ENCODE peak calls at places on chromosomes 6 and 20, in four cellular contexts. D is K562, J is GM12878, F is H1. K is an unnamed sample.

GRCh38 chr6:23350752-23351453 is 775.1 kb upstream of the NRSN1 start:
- DNase-seq in D (no peak), J (no peak), F (no peak), K (no peak)

GRCh38 chr6:29563435-29563834 is 3.9 kb upstream of the UBD start:
- DNase-seq in D (no peak), J (no peak), F (no peak), K (no peak)

GRCh38 chr6:68313911-68314310 is 321.2 kb upstream of the ADGRB3 start:
- DNase-seq in D (peak; percentile 32), J (no peak), F (no peak), K (no peak)

GRCh38 chr6:158819977-158820632 is 937 bp upstream of the EZR start:
- DNase-seq in D (peak; percentile 69), J (no peak), F (no peak), K (no peak)

GRCh38 chr20:63657260-63657936 is 714 bp upstream of the RTEL1 start:
- DNase-seq in D (peak; percentile 68), J (no peak), F (no peak), K (no peak)

GRCh38 chr6:73028893-73029450 is 196.3 kb downstream of the KHDC1L start:
- DNase-seq in D (no peak), J (no peak), F (no peak), K (no peak)

GRCh38 chr20:19888269-19888669 is 128.9 kb upstream of the NAA20 start:
- DNase-seq in D (no peak), J (no peak), F (no peak), K (no peak)

GRCh38 chr20:44807051-44807683 is 3.2 kb downstream of the RIMS4 start:
- DNase-seq in D (no peak), J (no peak), F (no peak), K (no peak)

GRCh38 chr6:127267742-127268588 is 1.3 kb downstream of the RNF146 start:
- DNase-seq in D (peak; percentile 16), J (no peak), F (no peak), K (no peak)

GRCh38 chr20:51042657-51043247 is 19.8 kb upstream of the KCNG1 start:
- DNase-seq in D (no peak), J (no peak), F (no peak), K (no peak)

GRCh38 chr6:125254321-125254720 is 47.4 kb downstream of the HDDC2 start:
- DNase-seq in D (no peak), J (no peak), F (no peak), K (no peak)

GRCh38 chr6:137830562-137830961 is 36.5 kb upstream of the TNFAIP3 start:
- DNase-seq in D (no peak), J (no peak), F (no peak), K (no peak)

GRCh38 chr6:47299965-47300364 is 9.7 kb downstream of the TNFRSF21 start:
- DNase-seq in D (no peak), J (no peak), F (no peak), K (no peak)

GRCh38 chr6:71453307-71453706 is 164.7 kb downstream of the OGFRL1 start:
- DNase-seq in D (no peak), J (no peak), F (no peak), K (no peak)

GRCh38 chr6:45422541-45423110 is 44.9 kb upstream of the SUPT3H start:
- DNase-seq in D (peak; percentile 29), J (no peak), F (no peak), K (peak; percentile 55)

GRCh38 chr6:63904844-63905243 is 269.2 kb downstream of the PHF3 start:
- DNase-seq in D (no peak), J (no peak), F (no peak), K (peak; percentile 85)

GRCh38 chr6:128039542-128039941 is 138.7 kb upstream of the THEMIS start:
- DNase-seq in D (no peak), J (no peak), F (no peak), K (no peak)

GRCh38 chr6:136037885-136038460 is 186.5 kb downstream of the PDE7B start:
- DNase-seq in D (no peak), J (no peak), F (no peak), K (peak; percentile 72)

GRCh38 chr20:64056639-64056888 is 6.4 kb upstream of the TCEA2 start:
- DNase-seq in D (no peak), J (no peak), F (no peak), K (no peak)

GRCh38 chr6:165662671-165663282 is at the start of gene PDE10A:
- DNase-seq in D (no peak), J (no peak), F (no peak), K (peak; percentile 55)

GRCh38 chr6:89117285-89118108 is at the start of gene SRSF12:
- DNase-seq in D (no peak), J (no peak), F (no peak), K (peak; percentile 19)

GRCh38 chr6:1424306-1424927 is 35.0 kb downstream of the FOXF2 start:
- DNase-seq in D (peak; percentile 51), J (no peak), F (peak; percentile 31), K (peak; percentile 77)

GRCh38 chr6:157551041-157551832 is 170.2 kb downstream of the ZDHHC14 start:
- DNase-seq in D (no peak), J (no peak), F (no peak), K (no peak)

GRCh38 chr6:155171109-155171746 is 92.6 kb upstream of the CLDN20 start:
- DNase-seq in D (peak; percentile 41), J (peak; percentile 79), F (no peak), K (peak; percentile 89)

GRCh38 chr6:70669133-70669532 is 1.4 kb downstream of the SMAP1 start:
- DNase-seq in D (no peak), J (no peak), F (no peak), K (peak; percentile 12)

GRCh38 chr6:110390404-110390803 is 25.0 kb downstream of the DDO start:
- DNase-seq in D (no peak), J (no peak), F (no peak), K (no peak)

GRCh38 chr20:32289661-32290431 is 12.4 kb downstream of the KIF3B start:
- DNase-seq in D (no peak), J (no peak), F (no peak), K (no peak)

GRCh38 chr20:32291166-32291565 is 13.7 kb downstream of the KIF3B start:
- DNase-seq in D (no peak), J (no peak), F (no peak), K (no peak)

GRCh38 chr20:32285621-32286334 is 8.3 kb downstream of the KIF3B start:
- DNase-seq in D (peak; percentile 87), J (peak; percentile 84), F (no peak), K (peak; percentile 10)

GRCh38 chr20:32287231-32287638 is 9.8 kb downstream of the KIF3B start:
- DNase-seq in D (no peak), J (no peak), F (no peak), K (no peak)

GRCh38 chr20:32288225-32288849 is 10.9 kb downstream of the KIF3B start:
- DNase-seq in D (no peak), J (no peak), F (no peak), K (no peak)
- TF ChIP-seq CHD1 in D (no peak), J (no peak), F (no peak), K (no peak)

GRCh38 chr6:134849920-134850447 is 99.9 kb downstream of the ALDH8A1 start:
- DNase-seq in D (no peak), J (no peak), F (no peak), K (no peak)

GRCh38 chr6:134851548-134851947 is 98.4 kb downstream of the ALDH8A1 start:
- DNase-seq in D (no peak), J (no peak), F (no peak), K (no peak)

GRCh38 chr6:134848076-134848475 is 101.8 kb downstream of the ALDH8A1 start:
- DNase-seq in D (no peak), J (no peak), F (no peak), K (no peak)

GRCh38 chr6:134850906-134851305 is 99.0 kb downstream of the ALDH8A1 start:
- DNase-seq in D (no peak), J (no peak), F (no peak), K (no peak)

GRCh38 chr6:134853111-134854055 is 96.5 kb downstream of the ALDH8A1 start:
- DNase-seq in D (no peak), J (no peak), F (no peak), K (peak; percentile 79)
- TF ChIP-seq POLR2A in D (no peak), J (no peak), F (no peak), K (no peak)

GRCh38 chr20:23111307-23111943 is 25.3 kb upstream of the CD93 start:
- DNase-seq in D (no peak), J (no peak), F (no peak), K (no peak)
- TF ChIP-seq CHD1 in D (no peak), J (no peak), F (no peak), K (no peak)

DNA sequence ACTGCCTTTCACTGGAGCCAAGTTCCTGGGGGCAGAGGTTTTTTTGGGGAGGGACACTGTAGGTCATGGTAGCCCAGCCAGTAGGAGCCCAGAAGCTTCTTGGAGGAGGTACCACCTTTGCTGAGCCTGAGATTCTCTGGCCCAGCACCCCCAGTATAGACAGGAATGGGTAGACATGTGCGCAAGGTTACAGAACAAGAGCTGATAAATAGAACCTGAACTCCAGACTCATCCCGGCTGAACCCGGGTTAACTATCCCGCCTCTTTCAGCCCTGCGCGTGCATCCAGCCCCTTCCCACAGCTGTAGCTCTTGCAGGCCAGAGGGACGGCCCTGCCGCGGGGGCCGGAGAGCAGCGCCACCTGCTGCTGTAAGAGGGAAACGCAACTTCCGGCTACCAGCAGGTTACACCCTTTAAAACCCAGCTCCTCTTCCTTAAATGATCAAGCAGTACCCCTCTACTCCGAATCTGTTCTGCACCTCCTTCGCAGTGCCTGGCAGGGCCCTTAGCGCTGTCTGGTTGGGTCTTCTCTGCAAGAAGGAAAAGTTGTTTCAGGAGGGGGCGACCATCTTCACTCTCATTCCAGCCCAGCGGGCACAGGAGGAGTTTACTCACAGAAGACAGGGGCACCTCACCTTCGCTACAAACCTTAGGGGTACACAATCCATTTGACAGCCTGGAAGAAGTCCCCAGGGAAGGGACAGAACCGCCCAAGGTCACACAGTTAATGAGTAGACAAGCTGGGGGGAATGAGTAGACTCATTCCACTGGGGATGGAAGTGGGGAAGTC is 7.5 kb downstream of the SRXN1 start:
- DNase-seq in D (peak; percentile 82), J (peak; percentile 25), F (peak; percentile 82), K (peak; percentile 57)
- TF ChIP-seq POLR2A in D (peak; percentile 37), J (no peak), F (no peak), K (no peak)

GRCh38 chr6:139577991-139578604 is 203.7 kb upstream of the CITED2 start:
- DNase-seq in D (no peak), J (no peak), F (no peak), K (peak; percentile 94)
- TF ChIP-seq CHD1 in D (no peak), J (no peak), F (no peak), K (no peak)

DNA sequence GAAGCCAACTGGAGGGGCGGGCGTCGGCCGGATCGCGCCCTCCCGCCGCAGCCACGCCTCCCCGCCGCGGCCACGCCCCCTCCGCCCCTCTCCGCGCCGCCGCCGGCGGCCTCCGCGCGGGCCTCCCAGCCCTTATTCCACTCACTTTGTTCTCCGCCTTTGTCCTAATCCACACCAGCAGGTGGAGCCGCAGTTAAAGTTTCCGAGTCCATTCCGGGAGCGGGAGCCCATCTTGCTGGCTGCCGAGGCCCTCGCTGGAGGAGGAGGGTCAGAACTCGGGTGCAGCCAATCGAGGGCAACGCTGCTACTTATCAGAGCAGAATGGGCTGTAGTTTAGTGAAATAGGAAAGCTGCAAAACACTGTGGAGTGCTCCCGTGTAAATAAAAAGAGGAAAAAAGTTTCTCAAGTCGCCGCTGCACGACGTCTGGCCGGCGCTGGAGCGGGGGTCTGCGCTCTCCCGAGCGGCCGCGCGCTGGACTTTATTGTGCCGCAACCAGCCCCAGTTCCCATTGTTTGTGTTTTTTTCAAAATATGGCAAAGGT is at the start of gene ASF1A:
- DNase-seq in D (peak; percentile 99), J (peak; percentile 87), F (peak; percentile 92), K (peak; percentile 98)
- TF ChIP-seq POLR2A in D (peak; percentile 90), J (peak; percentile 70), F (peak; percentile 90), K (peak; percentile 49)

K was measured in IMR-90.